ENCODE peak calls at places on chromosomes 3 and 15, in seven cellular contexts. E is endodermal cell, T is HFFc6, H is cardiac muscle cell, W is A549, P is Peyer's patch, F is AG09309. D is an unnamed sample.

GRCh38 chr3:27252646-27253045 is 116.5 kb downstream of the NEK10 start:
- DNase-seq in E (no peak), T (no peak), H (no peak), W (no peak), P (no peak), F (no peak), D (no peak)

GRCh38 chr3:38114052-38114874 is 22.7 kb downstream of the ACAA1 start:
- DNase-seq in E (peak), T (no peak), H (no peak), W (no peak), P (peak), F (no peak), D (no peak)

GRCh38 chr15:75202251-75203016 is 752 bp downstream of the C15orf39 start:
- DNase-seq in E (peak), T (peak), H (peak), W (peak), P (peak), F (peak), D (peak)

GRCh38 chr3:195905970-195906864 is 2.1 kb downstream of the TNK2 start:
- DNase-seq in E (no peak), T (peak), H (no peak), W (no peak), P (no peak), F (no peak), D (no peak)

GRCh38 chr3:138375446-138375845 is 27.1 kb downstream of the MRAS start:
- DNase-seq in E (no peak), T (no peak), H (no peak), W (no peak), P (no peak), F (no peak), D (no peak)

GRCh38 chr3:20528180-20528579 is 342.2 kb upstream of the SGO1 start:
- DNase-seq in E (no peak), T (no peak), H (no peak), W (no peak), P (no peak), F (peak), D (no peak)

GRCh38 chr15:98292442-98293240 is 332.1 kb downstream of the ARRDC4 start:
- DNase-seq in E (peak), T (peak), H (peak), W (peak), P (no peak), F (no peak), D (peak)

GRCh38 chr15:50227076-50227475 is 38.5 kb downstream of the HDC start:
- DNase-seq in E (no peak), T (peak), H (no peak), W (no peak), P (no peak), F (peak), D (no peak)

GRCh38 chr3:129442486-129442885 is 2.5 kb downstream of the IFT122 start:
- DNase-seq in E (no peak), T (no peak), H (no peak), W (no peak), P (no peak), F (no peak), D (no peak)

GRCh38 chr3:180871901-180872300 is 40.6 kb upstream of the FXR1 start:
- DNase-seq in E (no peak), T (peak), H (no peak), W (no peak), P (no peak), F (no peak), D (no peak)

GRCh38 chr3:105806361-105806760 is 62.5 kb downstream of the CBLB start:
- DNase-seq in E (no peak), T (peak), H (no peak), W (peak), P (no peak), F (no peak), D (no peak)

GRCh38 chr15:87591042-87591441 is 665.5 kb downstream of the NTRK3 start:
- DNase-seq in E (no peak), T (no peak), H (peak), W (no peak), P (no peak), F (no peak), D (no peak)

GRCh38 chr15:44804303-44805046 is 68.1 kb downstream of the TRIM69 start:
- DNase-seq in E (no peak), T (no peak), H (no peak), W (no peak), P (no peak), F (no peak), D (no peak)

GRCh38 chr15:70055601-70056051 is 42.1 kb downstream of the TLE3 start:
- DNase-seq in E (no peak), T (no peak), H (no peak), W (no peak), P (peak), F (no peak), D (no peak)
- TF ChIP-seq CTCF in E (peak), T (no peak), H (no peak), W (no peak), P (no peak), F (no peak), D (no peak)

GRCh38 chr15:40340038-40340739 is 550 bp downstream of the CCDC9B start:
- DNase-seq in E (no peak), T (peak), H (peak), W (no peak), P (peak), F (no peak), D (no peak)

GRCh38 chr15:40338921-40339620 is 1.7 kb downstream of the CCDC9B start:
- DNase-seq in E (no peak), T (peak), H (no peak), W (peak), P (peak), F (peak), D (no peak)

GRCh38 chr15:40338041-40338657 is 2.6 kb downstream of the CCDC9B start:
- DNase-seq in E (peak), T (no peak), H (peak), W (peak), P (peak), F (no peak), D (peak)

GRCh38 chr15:40340740-40341400 is at the start of gene CCDC9B:
- DNase-seq in E (no peak), T (peak), H (peak), W (peak), P (peak), F (peak), D (no peak)

GRCh38 chr15:40339621-40339945 is 1.2 kb downstream of the CCDC9B start:
- DNase-seq in E (no peak), T (no peak), H (no peak), W (no peak), P (no peak), F (no peak), D (no peak)
- TF ChIP-seq CTCF in E (peak), T (peak), H (peak), W (peak), P (no peak), F (no peak), D (no peak)

GRCh38 chr3:43009547-43009946 is 30.4 kb downstream of the GASK1A start:
- DNase-seq in E (no peak), T (no peak), H (no peak), W (no peak), P (no peak), F (no peak), D (no peak)
- TF ChIP-seq CTCF in E (peak), T (no peak), H (peak), W (no peak), P (no peak), F (no peak), D (no peak)

GRCh38 chr3:112640864-112641751 is at the start of gene CCDC80:
- DNase-seq in E (no peak), T (peak), H (peak), W (peak), P (no peak), F (peak), D (peak)
- TF ChIP-seq CTCF in E (no peak), T (no peak), H (no peak), W (no peak), P (no peak), F (no peak), D (no peak)

GRCh38 chr3:16318216-16318615 is 53.2 kb downstream of the OXNAD1 start:
- DNase-seq in E (no peak), T (no peak), H (no peak), W (no peak), P (no peak), F (peak), D (no peak)

GRCh38 chr3:16317561-16317945 is 52.5 kb downstream of the OXNAD1 start:
- DNase-seq in E (no peak), T (no peak), H (no peak), W (no peak), P (no peak), F (no peak), D (no peak)

GRCh38 chr3:16319723-16320122 is 54.7 kb downstream of the OXNAD1 start:
- DNase-seq in E (no peak), T (no peak), H (no peak), W (no peak), P (no peak), F (no peak), D (no peak)

GRCh38 chr3:16316847-16317560 is 52.0 kb downstream of the OXNAD1 start:
- DNase-seq in E (no peak), T (no peak), H (no peak), W (no peak), P (no peak), F (no peak), D (no peak)

DNA sequence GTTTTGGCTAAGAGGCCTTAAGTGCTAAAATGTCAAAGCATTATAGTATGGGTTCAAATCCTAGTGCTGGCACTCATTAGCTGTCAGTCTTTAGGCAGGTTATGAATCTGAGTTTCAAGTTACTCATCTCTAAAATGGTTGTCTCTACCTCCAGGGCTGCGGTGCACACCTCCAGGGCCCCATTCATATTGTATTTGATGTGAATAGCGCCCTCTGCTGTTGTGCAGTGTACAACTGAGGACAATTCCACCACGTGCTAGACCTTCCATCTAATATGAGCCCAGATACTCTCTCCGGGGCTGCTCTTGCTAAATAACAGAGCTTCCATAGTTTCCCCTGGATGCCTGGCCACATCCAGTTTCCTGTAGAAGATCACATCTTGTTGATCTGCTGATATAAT is 54.3 kb downstream of the OXNAD1 start:
- DNase-seq in E (peak), T (no peak), H (peak), W (peak), P (peak), F (no peak), D (no peak)
- TF ChIP-seq CTCF in E (peak), T (peak), H (peak), W (peak), P (no peak), F (peak), D (peak)

DNA sequence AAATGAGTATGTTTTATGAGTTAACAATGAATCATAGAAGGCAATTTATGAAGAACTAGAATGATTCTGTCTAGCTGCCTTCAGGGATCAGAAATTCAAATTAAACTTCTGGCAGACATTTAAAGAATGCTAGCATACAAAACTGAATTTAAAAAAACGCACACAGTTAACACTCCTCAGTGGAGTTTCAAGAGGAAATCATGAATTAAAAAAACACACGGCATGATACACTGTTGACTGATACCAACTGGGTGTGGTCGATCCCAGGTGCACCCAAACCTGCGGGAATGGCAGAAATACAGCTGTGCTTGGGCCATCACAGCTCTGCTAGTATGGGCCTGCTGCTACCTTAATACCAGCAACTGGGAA is 526.0 kb downstream of the FOXP1 start:
- DNase-seq in E (no peak), T (no peak), H (no peak), W (no peak), P (no peak), F (no peak), D (no peak)
- TF ChIP-seq CTCF in E (no peak), T (no peak), H (no peak), W (no peak), P (no peak), F (no peak), D (no peak)

D was measured in neural crest cell.